ENCODE peak calls at places on chromosomes 3 and 15, in four cellular contexts. E is thoracic aorta; B is left colon; N is stimulated activated naive B cell treated with anti-CD40 and anti-IgM and Interleukin-4, amounts not matched to agents 10 μg/mL and 1 μg/mL and 100 μg/mL, for 72 hours. O is an unnamed sample.

GRCh38 chr3:120429921-120430361 is 20.9 kb downstream of the FSTL1 start:
- DNase-seq in E (no peak), B (no peak), N (no peak), O (peak)

GRCh38 chr15:85112997-85113396 is 131.3 kb downstream of the PDE8A start:
- DNase-seq in E (no peak), B (no peak), N (no peak), O (no peak)

GRCh38 chr3:124557433-124558232 is 172.6 kb upstream of the UMPS start:
- DNase-seq in E (no peak), B (no peak), N (no peak), O (peak)

GRCh38 chr15:60006808-60007346 is 2.8 kb downstream of the FOXB1 start:
- DNase-seq in E (no peak), B (no peak), N (no peak), O (no peak)

GRCh38 chr15:64740361-64741170 is 34.8 kb downstream of the RBPMS2 start:
- DNase-seq in E (no peak), B (peak), N (no peak), O (peak)

GRCh38 chr3:180802837-180803236 is 109.6 kb upstream of the FXR1 start:
- DNase-seq in E (no peak), B (no peak), N (no peak), O (peak)

GRCh38 chr15:88275804-88276203 is 19.3 kb upstream of the NTRK3 start:
- DNase-seq in E (no peak), B (no peak), N (no peak), O (no peak)

GRCh38 chr15:74428442-74428787 is 5.3 kb downstream of the SEMA7A start:
- DNase-seq in E (no peak), B (no peak), N (peak), O (no peak)

GRCh38 chr3:3288288-3288687 is 108.8 kb upstream of the CRBN start:
- DNase-seq in E (no peak), B (no peak), N (no peak), O (no peak)

GRCh38 chr15:39133201-39133600 is 447.7 kb upstream of the THBS1 start:
- DNase-seq in E (no peak), B (no peak), N (no peak), O (peak)

GRCh38 chr3:4981160-4981687 is 2.0 kb downstream of the BHLHE40 start:
- DNase-seq in E (no peak), B (no peak), N (no peak), O (peak)